ENCODE peak calls at places on chromosomes 6 and 20, in eight cellular contexts. M, T, A, J, B, S, N and Q are unnamed samples.

GRCh38 chr6:167827588-167828324 is 1.0 kb downstream of the AFDN start:
- DNase-seq in T (peak), J (no peak), B (peak), M (peak), S (peak), A (peak), N (no peak), Q (no peak)

GRCh38 chr6:161169690-161170089 is 104.2 kb downstream of the AGPAT4 start:
- DNase-seq in J (no peak), A (no peak), B (no peak), T (no peak), N (no peak), M (no peak), S (peak), Q (no peak)

GRCh38 chr20:61927193-61927825 is 138.4 kb downstream of the TAF4 start:
- DNase-seq in T (no peak), B (no peak), S (no peak), A (no peak), M (peak), J (no peak), N (no peak), Q (no peak)

GRCh38 chr6:103522045-103522444 is 1337.7 kb downstream of the HACE1 start:
- DNase-seq in T (no peak), N (no peak), B (no peak), J (no peak), S (no peak), M (peak), A (no peak), Q (no peak)

GRCh38 chr6:107660839-107661238 is 163.3 kb downstream of the SCML4 start:
- DNase-seq in B (no peak), J (peak), T (no peak), N (no peak), A (no peak), M (no peak), S (no peak), Q (no peak)

GRCh38 chr6:118736351-118736750 is 85.0 kb upstream of the CEP85L start:
- DNase-seq in M (no peak), J (no peak), N (no peak), A (no peak), B (no peak), S (no peak), T (no peak), Q (no peak)

GRCh38 chr6:62652692-62653328 is 366.8 kb upstream of the KHDRBS2 start:
- DNase-seq in M (no peak), S (peak), T (no peak), J (peak), N (no peak), A (no peak), B (no peak), Q (no peak)

GRCh38 chr6:7615611-7616383 is 25.8 kb downstream of the SNRNP48 start:
- DNase-seq in B (no peak), S (peak), T (peak), N (no peak), J (peak), M (no peak), A (peak), Q (peak)

GRCh38 chr6:71855406-71855805 is 30.9 kb upstream of the RIMS1 start:
- DNase-seq in N (no peak), B (no peak), A (no peak), T (no peak), J (no peak), S (peak), M (no peak), Q (no peak)

GRCh38 chr6:28635547-28636158 is 110.0 kb downstream of the GPX5 start:
- DNase-seq in N (no peak), M (no peak), J (no peak), A (no peak), S (no peak), T (no peak), B (no peak), Q (no peak)

GRCh38 chr20:41058007-41058673 is 29.5 kb downstream of the TOP1 start:
- DNase-seq in S (peak), B (no peak), M (no peak), J (peak), N (peak), T (peak), A (no peak), Q (no peak)

GRCh38 chr6:137754366-137754765 is 112.7 kb upstream of the TNFAIP3 start:
- DNase-seq in M (no peak), B (no peak), T (no peak), S (no peak), J (no peak), A (no peak), N (no peak), Q (no peak)

GRCh38 chr6:170176621-170177382 is 114.1 kb downstream of the DLL1 start:
- DNase-seq in S (no peak), A (no peak), N (no peak), T (peak), J (no peak), B (peak), M (no peak), Q (no peak)

GRCh38 chr6:159680104-159680503 is 12.9 kb downstream of the SOD2 start:
- DNase-seq in T (no peak), J (no peak), B (no peak), N (no peak), S (no peak), M (no peak), A (no peak), Q (no peak)

GRCh38 chr6:104653786-104654185 is 205.9 kb downstream of the HACE1 start:
- DNase-seq in B (no peak), M (no peak), T (no peak), N (no peak), J (no peak), A (no peak), S (peak), Q (no peak)

GRCh38 chr20:62060631-62061541 is 4.8 kb downstream of the TAF4 start:
- DNase-seq in M (no peak), N (no peak), B (no peak), A (no peak), T (no peak), S (no peak), J (no peak), Q (no peak)

GRCh38 chr6:5175195-5175594 is 85.6 kb downstream of the LYRM4 start:
- DNase-seq in B (no peak), N (no peak), J (no peak), T (no peak), A (peak), S (peak), M (no peak), Q (no peak)

GRCh38 chr6:1479095-1479494 is 89.7 kb downstream of the FOXF2 start:
- DNase-seq in N (peak), A (no peak), B (no peak), S (no peak), M (no peak), T (peak), J (no peak), Q (no peak)

GRCh38 chr6:127348046-127348661 is 4.7 kb upstream of the ECHDC1 start:
- DNase-seq in B (no peak), N (no peak), S (no peak), T (no peak), A (no peak), J (no peak), M (no peak), Q (no peak)

GRCh38 chr6:21664263-21665081 is 70.9 kb downstream of the SOX4 start:
- DNase-seq in T (peak), J (no peak), S (peak), M (peak), N (no peak), A (peak), B (no peak), Q (no peak)

GRCh38 chr20:49712118-49712517 is 1.6 kb downstream of the B4GALT5 start:
- DNase-seq in N (no peak), M (no peak), A (no peak), J (no peak), S (no peak), T (no peak), B (no peak), Q (no peak)

GRCh38 chr20:48725589-48725991 is 102.2 kb downstream of the PREX1 start:
- DNase-seq in T (peak), N (no peak), M (no peak), J (peak), A (no peak), S (peak), B (no peak), Q (no peak)

GRCh38 chr20:37081717-37082289 is 14.0 kb downstream of the RBL1 start:
- DNase-seq in N (no peak), J (no peak), T (no peak), S (peak), M (no peak), B (peak), A (peak), Q (no peak)

GRCh38 chr20:10131612-10132345 is 86.9 kb upstream of the SNAP25 start:
- DNase-seq in T (peak), M (no peak), B (no peak), N (no peak), A (no peak), S (peak), J (no peak), Q (peak)

GRCh38 chr20:19770375-19770774 is 12.3 kb downstream of the RIN2 start:
- DNase-seq in J (no peak), T (no peak), M (no peak), B (no peak), S (no peak), A (no peak), N (no peak), Q (no peak)

GRCh38 chr6:84035484-84035883 is 1.9 kb downstream of the MRAP2 start:
- DNase-seq in S (no peak), A (no peak), J (no peak), T (no peak), B (no peak), N (no peak), M (no peak), Q (no peak)

GRCh38 chr20:11112837-11113236 is 439.0 kb upstream of the JAG1 start:
- DNase-seq in S (no peak), A (no peak), N (no peak), M (no peak), B (no peak), J (no peak), T (no peak), Q (no peak)

GRCh38 chr6:157658301-157658700 is 164.7 kb upstream of the SNX9 start:
- DNase-seq in A (no peak), S (no peak), N (no peak), B (no peak), J (no peak), T (no peak), M (no peak), Q (no peak)

GRCh38 chr6:107830060-107830459 is 5.9 kb upstream of the SCML4 start:
- DNase-seq in A (no peak), M (no peak), T (no peak), B (no peak), J (no peak), S (no peak), N (no peak), Q (no peak)

GRCh38 chr20:62734881-62735280 is 26.2 kb downstream of the NTSR1 start:
- DNase-seq in S (peak), A (no peak), B (peak), M (peak), N (no peak), J (no peak), T (no peak), Q (no peak)

GRCh38 chr6:168384045-168385038 is 56.6 kb upstream of the SMOC2 start:
- DNase-seq in N (no peak), M (no peak), A (no peak), S (no peak), T (no peak), B (peak), J (no peak), Q (no peak)

GRCh38 chr6:131555992-131556391 is 17.0 kb upstream of the ARG1 start:
- DNase-seq in T (no peak), B (no peak), N (no peak), S (no peak), J (no peak), M (no peak), A (no peak), Q (no peak)

GRCh38 chr6:113969888-113970807 is 800 bp downstream of the HDAC2 start:
- DNase-seq in A (peak), M (peak), B (peak), J (no peak), T (peak), S (peak), N (no peak), Q (peak)